ENCODE peak calls at places on chromosome 21, in nine cellular contexts. A is NCI-H1092; L is mesenchymal stem cell; I is stimulated activated CD8-positive, alpha-beta memory T cell treated with anti-CD3 and anti-CD28 coated beads, Interleukin-7, amount 100 ng/mL, for 1 hour; P is tibial artery; O is iris pigment epithelial cell; S is GM19239; R is stimulated activated CD4-positive, alpha-beta T cell treated with anti-CD3 and anti-CD28 coated beads, Interleukin-2, amount 100 ng/mL, for 48 hours; V is T-helper 17 cell. D is an unnamed sample.

GRCh38 chr21:16402752-16403151 is 673.0 kb downstream of the USP25 start:
- DNase-seq in S (no peak), R (no peak), V (no peak), I (no peak), A (no peak), L (no peak), P (no peak), O (peak; percentile 41), D (no peak)

GRCh38 chr21:16624468-16625102 is 888.3 kb upstream of the CXADR start:
- DNase-seq in I (no peak), V (no peak), O (no peak), L (no peak), A (peak; percentile 88), P (no peak), S (no peak), R (no peak), D (no peak)

GRCh38 chr21:41664881-41665765 is 101.7 kb downstream of the RIPK4 start:
- DNase-seq in L (no peak), A (no peak), O (peak; percentile 57), P (peak; percentile 82), R (no peak), I (no peak), V (no peak), S (no peak), D (peak; percentile 67)

GRCh38 chr21:39347537-39347936 is 1.4 kb downstream of the HMGN1 start:
- DNase-seq in R (no peak), O (no peak), I (no peak), A (no peak), P (no peak), S (no peak), V (no peak), L (no peak), D (no peak)

GRCh38 chr21:34698270-34699015 is 29.6 kb downstream of the CLIC6 start:
- DNase-seq in A (no peak), P (no peak), S (no peak), L (no peak), O (no peak), I (no peak), R (no peak), V (no peak), D (no peak)

GRCh38 chr21:38965910-38966504 is 160.3 kb downstream of the ETS2 start:
- DNase-seq in S (no peak), P (no peak), R (no peak), L (peak; percentile 100), A (peak; percentile 90), V (no peak), O (peak; percentile 77), I (no peak), D (peak; percentile 59)

GRCh38 chr21:15820857-15821256 is 91.1 kb downstream of the USP25 start:
- DNase-seq in A (no peak), O (peak; percentile 30), P (no peak), V (no peak), L (no peak), I (no peak), R (no peak), S (no peak), D (peak; percentile 47)

GRCh38 chr21:30102881-30103280 is 63.7 kb downstream of the CLDN17 start:
- DNase-seq in S (no peak), V (no peak), I (no peak), A (peak; percentile 8), R (no peak), P (no peak), O (no peak), L (no peak), D (no peak)

GRCh38 chr21:35641271-35642016 is 418.9 kb downstream of the SETD4 start:
- DNase-seq in V (no peak), P (no peak), I (no peak), S (no peak), A (no peak), R (no peak), O (peak; percentile 25), L (no peak), D (peak; percentile 67)

D was measured in IMR-90.